ENCODE peak calls at places on chromosomes 12 and 14, in four cellular contexts. One of them, this sample, is unnamed.

GRCh38 chr12:102675672-102676071 is 195.3 kb upstream of the IGF1 start:
- DNase-seq in brain microvascular endothelial cell: peak
- DNase-seq in glutamatergic neuron: no peak
- DNase-seq in NCI-H82: no peak
- DNase-seq in this sample: no peak

GRCh38 chr14:39025810-39026627 is 77.0 kb downstream of the SEC23A start:
- DNase-seq in brain microvascular endothelial cell: peak
- DNase-seq in glutamatergic neuron: no peak
- DNase-seq in NCI-H82: peak
- DNase-seq in this sample: peak

GRCh38 chr12:108838194-108839010 is 19.0 kb downstream of the SSH1 start:
- DNase-seq in brain microvascular endothelial cell: peak
- DNase-seq in glutamatergic neuron: no peak
- DNase-seq in NCI-H82: no peak
- DNase-seq in this sample: peak

GRCh38 chr12:54294152-54294913 is 6.5 kb downstream of the NFE2 start:
- DNase-seq in brain microvascular endothelial cell: no peak
- DNase-seq in glutamatergic neuron: peak
- DNase-seq in NCI-H82: peak
- DNase-seq in this sample: no peak

GRCh38 chr12:31278445-31279242 is 47.3 kb downstream of the SINHCAF start:
- DNase-seq in brain microvascular endothelial cell: no peak
- DNase-seq in glutamatergic neuron: no peak
- DNase-seq in NCI-H82: no peak
- DNase-seq in this sample: no peak

GRCh38 chr14:69528930-69529329 is 44.4 kb downstream of the PLEKHD1 start:
- DNase-seq in brain microvascular endothelial cell: no peak
- DNase-seq in glutamatergic neuron: no peak
- DNase-seq in NCI-H82: no peak
- DNase-seq in this sample: no peak

GRCh38 chr12:40033260-40033649 is 72.6 kb downstream of the SLC2A13 start:
- DNase-seq in brain microvascular endothelial cell: no peak
- DNase-seq in glutamatergic neuron: no peak
- DNase-seq in NCI-H82: no peak
- DNase-seq in this sample: no peak

GRCh38 chr14:47022721-47023120 is 371.1 kb upstream of the RPL10L start:
- DNase-seq in brain microvascular endothelial cell: no peak
- DNase-seq in glutamatergic neuron: no peak
- DNase-seq in NCI-H82: no peak
- DNase-seq in this sample: no peak

GRCh38 chr14:105325303-105325702 is 10.8 kb downstream of the PACS2 start:
- DNase-seq in brain microvascular endothelial cell: no peak
- DNase-seq in glutamatergic neuron: peak
- DNase-seq in NCI-H82: no peak
- DNase-seq in this sample: no peak

GRCh38 chr12:58976146-58976545 is 55.8 kb upstream of the LRIG3 start:
- DNase-seq in brain microvascular endothelial cell: no peak
- DNase-seq in glutamatergic neuron: no peak
- DNase-seq in NCI-H82: no peak
- DNase-seq in this sample: no peak

GRCh38 chr12:27334721-27335082 is 2.1 kb downstream of the BMAL2 start:
- DNase-seq in brain microvascular endothelial cell: no peak
- DNase-seq in glutamatergic neuron: no peak
- DNase-seq in NCI-H82: no peak
- DNase-seq in this sample: no peak

GRCh38 chr14:22549981-22550670 is 38.9 kb downstream of the DAD1 start:
- DNase-seq in brain microvascular endothelial cell: peak
- DNase-seq in glutamatergic neuron: no peak
- DNase-seq in NCI-H82: no peak
- DNase-seq in this sample: no peak

GRCh38 chr14:70416322-70416716 is 571 bp downstream of the SYNJ2BP start:
- DNase-seq in brain microvascular endothelial cell: peak
- DNase-seq in glutamatergic neuron: no peak
- DNase-seq in NCI-H82: peak
- DNase-seq in this sample: no peak

GRCh38 chr14:100610511-100611217 is 23.4 kb upstream of the BEGAIN start:
- DNase-seq in brain microvascular endothelial cell: no peak
- DNase-seq in glutamatergic neuron: no peak
- DNase-seq in NCI-H82: no peak
- DNase-seq in this sample: no peak

GRCh38 chr12:26195641-26196423 is 459 bp downstream of the SSPN start:
- DNase-seq in brain microvascular endothelial cell: peak
- DNase-seq in glutamatergic neuron: peak
- DNase-seq in NCI-H82: peak
- DNase-seq in this sample: no peak

GRCh38 chr12:94195483-94195882 is 47.1 kb downstream of the PLXNC1 start:
- DNase-seq in brain microvascular endothelial cell: no peak
- DNase-seq in glutamatergic neuron: no peak
- DNase-seq in NCI-H82: no peak
- DNase-seq in this sample: no peak

GRCh38 chr14:71362920-71363584 is 455.8 kb downstream of the PCNX1 start:
- DNase-seq in brain microvascular endothelial cell: peak
- DNase-seq in glutamatergic neuron: no peak
- DNase-seq in NCI-H82: peak
- DNase-seq in this sample: no peak

GRCh38 chr14:70032447-70032846 is 153.2 kb downstream of the SMOC1 start:
- DNase-seq in brain microvascular endothelial cell: no peak
- DNase-seq in glutamatergic neuron: no peak
- DNase-seq in NCI-H82: no peak
- DNase-seq in this sample: no peak

GRCh38 chr12:63508543-63508942 is 159.8 kb downstream of the DPY19L2 start:
- DNase-seq in brain microvascular endothelial cell: no peak
- DNase-seq in glutamatergic neuron: no peak
- DNase-seq in NCI-H82: no peak
- DNase-seq in this sample: no peak